ENCODE peak calls at places on chromosomes 12 and 14, in five cellular contexts. W is C1 segment of cervical spinal cord, C is AG04449, E is EL, D is fibroblast of villous mesenchyme. Y is an unnamed sample.

GRCh38 chr12:26767116-26767515 is 65.9 kb downstream of the ITPR2 start:
- DNase-seq in W (no peak), C (no peak), E (no peak), D (no peak), Y (no peak)

GRCh38 chr14:101400815-101401214 is 160.5 kb upstream of the DIO3 start:
- DNase-seq in W (no peak), C (peak), E (peak), D (peak), Y (no peak)

GRCh38 chr12:112978163-112979081 is at the start of gene OAS2:
- DNase-seq in W (peak), C (peak), E (peak), D (peak), Y (peak)

GRCh38 chr14:51205486-51205885 is 34.6 kb upstream of the TMX1 start:
- DNase-seq in W (no peak), C (no peak), E (no peak), D (no peak), Y (no peak)

GRCh38 chr14:64350091-64350490 is 38.1 kb upstream of the MTHFD1 start:
- DNase-seq in W (no peak), C (no peak), E (no peak), D (no peak), Y (no peak)

GRCh38 chr12:40105515-40106201 is at the start of gene SLC2A13:
- DNase-seq in W (peak), C (no peak), E (peak), D (peak), Y (peak)

GRCh38 chr12:119363490-119363889 is 29.0 kb downstream of the CCDC60 start:
- DNase-seq in W (no peak), C (no peak), E (no peak), D (no peak), Y (no peak)

GRCh38 chr14:99191663-99192621 is 80.1 kb downstream of the BCL11B start:
- DNase-seq in W (no peak), C (peak), E (peak), D (peak), Y (peak)

GRCh38 chr12:50621435-50622304 is 116.9 kb downstream of the DIP2B start:
- DNase-seq in W (no peak), C (no peak), E (no peak), D (no peak), Y (no peak)

GRCh38 chr12:67370979-67371378 is 101.8 kb downstream of the CAND1 start:
- DNase-seq in W (no peak), C (no peak), E (peak), D (no peak), Y (no peak)

GRCh38 chr12:28933864-28934527 is 215.1 kb upstream of the FAR2 start:
- DNase-seq in W (no peak), C (no peak), E (no peak), D (no peak), Y (no peak)

GRCh38 chr14:76595266-76595665 is 166.0 kb upstream of the VASH1 start:
- DNase-seq in W (no peak), C (no peak), E (no peak), D (no peak), Y (no peak)

GRCh38 chr14:104226421-104227385 is 88.3 kb downstream of the KIF26A start:
- DNase-seq in W (no peak), C (no peak), E (no peak), D (no peak), Y (no peak)

GRCh38 chr14:91614187-91614586 is 104.1 kb upstream of the PPP4R3A start:
- DNase-seq in W (no peak), C (no peak), E (no peak), D (no peak), Y (no peak)

GRCh38 chr14:75525969-75526368 is 3.7 kb downstream of the BATF start:
- DNase-seq in W (no peak), C (no peak), E (no peak), D (no peak), Y (no peak)

GRCh38 chr12:1929985-1930815 is 11.7 kb upstream of the CACNA2D4 start:
- DNase-seq in W (no peak), C (no peak), E (no peak), D (no peak), Y (no peak)

GRCh38 chr14:64800000-64800399 is 79.7 kb downstream of the SPTB start:
- DNase-seq in W (no peak), C (no peak), E (peak), D (peak), Y (no peak)

GRCh38 chr12:56714431-56714929 is 10.6 kb downstream of the NACA start:
- DNase-seq in W (no peak), C (no peak), E (no peak), D (no peak), Y (no peak)

Y was measured in activated T-helper 2 cell treated with anti-CD3 and anti-CD28 coated beads, Interferon-gamma antibody, Interleukin-2, Interleukin-4, amounts not matched to agents 10 μg/mL and 5 μg/mL and 100 μg/mL, durations not matched to agents 14 hours and 24 hours and 36 hours.